ENCODE peak calls at places on chromosome 2, in seven cellular contexts. H, B, Z, Y, J, D and R are unnamed samples.

GRCh38 chr2:165745916-165746315 is 48.1 kb downstream of the GALNT3 start:
- DNase-seq in Y (no peak), J (peak), Z (no peak), H (no peak), B (no peak), D (no peak), R (no peak)

GRCh38 chr2:29021886-29022285 is 40.8 kb downstream of the TOGARAM2 start:
- DNase-seq in H (no peak), Y (no peak), J (no peak), Z (no peak), D (no peak), B (no peak), R (no peak)

GRCh38 chr2:238285653-238286082 is 2.7 kb downstream of the PER2 start:
- DNase-seq in B (no peak), J (peak), D (peak), Y (peak), H (peak), Z (no peak), R (no peak)

GRCh38 chr2:145006957-145007672 is 487.2 kb upstream of the ZEB2 start:
- DNase-seq in Y (peak), J (peak), D (peak), B (no peak), Z (no peak), H (no peak), R (no peak)

GRCh38 chr2:188599140-188599539 is 307.5 kb downstream of the GULP1 start:
- DNase-seq in Z (no peak), D (no peak), Y (no peak), H (no peak), J (no peak), B (no peak), R (no peak)

GRCh38 chr2:213241817-213242216 is 42.4 kb upstream of the SPAG16 start:
- DNase-seq in Z (no peak), Y (no peak), H (no peak), B (no peak), D (no peak), J (no peak), R (no peak)

GRCh38 chr2:236991874-236992273 is 93.8 kb upstream of the COPS8 start:
- DNase-seq in Z (no peak), B (no peak), J (no peak), H (no peak), D (no peak), Y (no peak), R (no peak)

GRCh38 chr2:111117666-111118454 is 2.9 kb upstream of the BCL2L11 start:
- DNase-seq in J (peak), Y (peak), H (peak), D (peak), Z (no peak), B (peak), R (no peak)

GRCh38 chr2:207504513-207505171 is 25.1 kb upstream of the CREB1 start:
- DNase-seq in Z (no peak), Y (no peak), J (peak), B (no peak), D (no peak), H (no peak), R (no peak)

GRCh38 chr2:227324671-227325055 is 388 bp upstream of the MFF start:
- DNase-seq in J (no peak), B (no peak), Y (no peak), Z (peak), H (no peak), D (no peak), R (no peak)

GRCh38 chr2:174836345-174836999 is 72.2 kb upstream of the CHRNA1 start:
- DNase-seq in B (no peak), D (no peak), Z (no peak), H (no peak), Y (no peak), J (peak), R (no peak)

GRCh38 chr2:27379840-27380625 is 501 bp downstream of the ZNF513 start:
- DNase-seq in J (peak), H (peak), Y (peak), Z (no peak), D (peak), B (no peak), R (peak)

GRCh38 chr2:9473985-9474360 is 378 bp upstream of the IAH1 start:
- DNase-seq in Y (peak), D (no peak), B (peak), J (peak), H (peak), Z (no peak), R (no peak)

GRCh38 chr2:121101093-121101715 is 183.8 kb downstream of the TFCP2L1 start:
- DNase-seq in H (no peak), J (no peak), D (peak), Z (no peak), B (peak), Y (no peak), R (no peak)

GRCh38 chr2:234671231-234671630 is 174.3 kb upstream of the ARL4C start:
- DNase-seq in J (no peak), H (no peak), Z (no peak), B (no peak), Y (peak), D (no peak), R (no peak)

GRCh38 chr2:119425119-119425405 is 6.6 kb upstream of the TMEM37 start:
- DNase-seq in Z (no peak), J (no peak), H (no peak), B (no peak), Y (no peak), D (no peak), R (no peak)

GRCh38 chr2:219611306-219611705 is 13.6 kb downstream of the STK11IP start:
- DNase-seq in D (peak), Y (no peak), Z (no peak), J (no peak), B (no peak), H (no peak), R (no peak)

GRCh38 chr2:172380436-172381274 is 46.7 kb upstream of the ITGA6 start:
- DNase-seq in B (no peak), Y (no peak), H (no peak), J (no peak), Z (no peak), D (no peak), R (no peak)

GRCh38 chr2:239027431-239028252 is 179.8 kb downstream of the TWIST2 start:
- DNase-seq in H (no peak), D (peak), Y (no peak), J (no peak), Z (no peak), B (no peak), R (no peak)

GRCh38 chr2:227748079-227748478 is 2.4 kb downstream of the SCYGR8 start:
- DNase-seq in Y (no peak), Z (peak), D (no peak), H (no peak), J (peak), B (no peak), R (peak)

GRCh38 chr2:73018188-73018825 is 53.2 kb downstream of the SFXN5 start:
- DNase-seq in J (no peak), Y (no peak), H (no peak), B (no peak), Z (no peak), D (no peak), R (no peak)

GRCh38 chr2:3224681-3225080 is 152.9 kb downstream of the EIPR1 start:
- DNase-seq in H (no peak), D (no peak), B (no peak), J (no peak), Z (no peak), Y (no peak), R (no peak)

GRCh38 chr2:28617502-28618184 is 121.8 kb downstream of the PLB1 start:
- DNase-seq in D (no peak), Z (no peak), H (no peak), B (peak), J (no peak), Y (no peak), R (no peak)

GRCh38 chr2:149921911-149922616 is 334.5 kb upstream of the MMADHC start:
- DNase-seq in B (no peak), H (no peak), D (no peak), Z (no peak), J (no peak), Y (no peak), R (no peak)

GRCh38 chr2:51812138-51812866 is 780.4 kb upstream of the NRXN1 start:
- DNase-seq in Y (no peak), B (no peak), J (peak), H (no peak), D (no peak), Z (peak), R (no peak)

GRCh38 chr2:23464156-23464555 is 79.2 kb downstream of the KLHL29 start:
- DNase-seq in B (no peak), Z (no peak), J (no peak), H (no peak), Y (no peak), D (no peak), R (no peak)

GRCh38 chr2:25251032-25251460 is 82.7 kb upstream of the POMC start:
- DNase-seq in B (no peak), J (no peak), H (no peak), Z (no peak), D (no peak), Y (no peak), R (no peak)

GRCh38 chr2:17136895-17137294 is 381.3 kb downstream of the RAD51AP2 start:
- DNase-seq in D (no peak), Y (no peak), Z (no peak), B (no peak), H (no peak), J (no peak), R (no peak)

GRCh38 chr2:161122772-161123530 is 37.3 kb upstream of the TANK start:
- DNase-seq in B (no peak), J (peak), Y (peak), D (no peak), Z (peak), H (no peak), R (no peak)
- H3K4me3 ChIP-seq in B (no peak), J (peak), Y (no peak), D (peak), Z (peak), H (no peak), R (no peak)

GRCh38 chr2:98148968-98149697 is 62.2 kb downstream of the VWA3B start:
- DNase-seq in Y (no peak), D (no peak), Z (peak), H (no peak), J (peak), B (no peak), R (peak)
- H3K4me3 ChIP-seq in Y (peak), D (peak), Z (no peak), H (peak), J (peak), B (no peak), R (peak)

GRCh38 chr2:162037028-162037795 is 36.8 kb downstream of the DPP4 start:
- DNase-seq in H (no peak), J (no peak), B (no peak), Y (no peak), Z (no peak), D (no peak), R (no peak)
- H3K4me3 ChIP-seq in H (no peak), J (no peak), B (no peak), Y (no peak), Z (no peak), D (no peak), R (no peak)

DNA sequence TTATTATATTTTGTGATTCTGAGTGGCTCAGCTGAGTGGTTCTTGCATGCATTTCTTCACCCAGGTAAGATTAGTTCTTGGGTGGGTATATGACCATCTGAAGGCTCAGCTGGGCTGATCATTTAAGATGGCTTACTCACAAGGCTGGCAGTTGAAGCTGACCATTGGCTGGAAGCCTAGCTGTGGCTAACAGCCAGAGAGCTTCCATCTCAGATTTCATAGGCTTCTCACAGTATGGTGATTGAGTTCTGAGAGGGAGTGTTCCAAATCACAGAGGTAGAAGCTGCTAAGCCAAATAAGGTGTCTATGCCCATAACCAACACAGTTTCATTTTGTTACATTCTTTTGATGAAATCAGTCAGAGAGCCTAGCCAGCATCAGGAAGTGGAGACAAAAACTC is 117.4 kb upstream of the RPRM start:
- DNase-seq in J (no peak), B (no peak), Y (no peak), Z (peak), H (peak), D (no peak), R (no peak)
- H3K4me3 ChIP-seq in J (no peak), B (no peak), Y (no peak), Z (no peak), H (no peak), D (no peak), R (no peak)

GRCh38 chr2:96909651-96910050 is 39.8 kb upstream of the SEMA4C start:
- DNase-seq in Z (no peak), D (no peak), H (no peak), Y (no peak), B (no peak), J (no peak), R (no peak)

GRCh38 chr2:96903318-96903717 is 33.4 kb upstream of the SEMA4C start:
- DNase-seq in J (no peak), Z (no peak), D (no peak), Y (no peak), H (no peak), B (no peak), R (no peak)

GRCh38 chr2:96906719-96907404 is 37.0 kb upstream of the SEMA4C start:
- DNase-seq in Z (no peak), J (no peak), D (peak), H (no peak), B (peak), Y (peak), R (no peak)

GRCh38 chr2:96903809-96904208 is 33.9 kb upstream of the SEMA4C start:
- DNase-seq in Z (no peak), D (no peak), B (no peak), H (no peak), Y (no peak), J (no peak), R (no peak)

DNA sequence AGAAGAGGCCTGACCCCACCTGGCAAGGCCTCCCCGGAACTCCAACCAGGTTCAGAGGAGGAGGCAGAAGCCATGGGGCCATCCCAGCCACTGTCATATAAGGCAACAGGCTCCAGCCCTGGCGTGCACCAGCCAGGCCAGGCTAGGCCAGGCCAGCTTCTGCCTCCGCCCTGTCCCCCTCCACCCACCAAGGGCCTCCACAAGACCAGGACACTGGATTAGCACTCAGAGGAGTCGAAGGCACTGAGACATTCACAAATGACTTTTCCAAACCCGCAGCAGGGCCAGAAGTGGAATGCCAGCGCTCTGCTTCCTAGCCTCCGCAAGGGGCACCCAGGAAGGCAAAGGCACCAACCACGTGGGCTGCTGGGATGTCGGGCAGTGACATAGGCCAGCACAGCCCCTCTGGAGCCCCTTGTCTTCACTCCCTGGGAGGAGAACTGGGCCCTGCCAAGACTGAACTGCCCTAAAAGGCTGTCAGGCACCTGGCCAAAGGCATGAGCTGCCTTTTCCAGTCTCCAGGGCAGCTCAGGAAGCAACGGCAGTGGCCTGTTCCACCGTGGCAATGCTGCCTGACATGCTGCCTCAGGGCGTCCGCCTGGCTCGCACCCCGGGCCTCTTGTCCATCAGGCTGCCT is 37.6 kb upstream of the SEMA4C start:
- DNase-seq in H (peak), Y (peak), B (peak), Z (no peak), D (peak), J (peak), R (no peak)
- H3K4me3 ChIP-seq in H (peak), Y (peak), B (no peak), Z (no peak), D (no peak), J (no peak), R (no peak)

GRCh38 chr2:201237486-201238241 is 22.7 kb upstream of the CASP8 start:
- DNase-seq in D (no peak), J (no peak), Z (no peak), B (no peak), H (no peak), Y (no peak), R (no peak)

GRCh38 chr2:201232125-201232815 is 28.1 kb upstream of the CASP8 start:
- DNase-seq in B (peak), D (peak), J (peak), H (peak), Y (peak), Z (peak), R (peak)

GRCh38 chr2:201233192-201234166 is 26.9 kb upstream of the CASP8 start:
- DNase-seq in Z (peak), Y (no peak), J (peak), H (peak), D (peak), B (peak), R (peak)

GRCh38 chr2:201234167-201235139 is 25.9 kb upstream of the CASP8 start:
- DNase-seq in Z (no peak), D (no peak), Y (no peak), B (no peak), J (no peak), H (no peak), R (no peak)

GRCh38 chr2:201235865-201236811 is 24.2 kb upstream of the CASP8 start:
- DNase-seq in Y (peak), J (peak), D (peak), Z (no peak), B (no peak), H (no peak), R (peak)
- H3K4me3 ChIP-seq in Y (peak), J (no peak), D (no peak), Z (no peak), B (no peak), H (no peak), R (no peak)

GRCh38 chr2:176415946-176416499 is 146.8 kb downstream of the MTX2 start:
- DNase-seq in Z (no peak), J (no peak), H (no peak), B (no peak), D (no peak), Y (no peak), R (peak)
- H3K4me3 ChIP-seq in Z (no peak), J (no peak), H (no peak), B (no peak), D (no peak), Y (no peak), R (no peak)